ENCODE peak calls at places on chromosomes 3 and 15, in four cellular contexts. Y is dermis blood vessel endothelial cell, N is neural crest cell, Z is cardiac muscle cell. M is an unnamed sample.

GRCh38 chr3:40584625-40585189 is 59.9 kb downstream of the ZNF621 start:
- DNase-seq in N (peak), Y (peak), Z (peak), M (peak)

GRCh38 chr3:7607083-7607482 is 746.2 kb downstream of the GRM7 start:
- DNase-seq in N (no peak), Y (no peak), Z (no peak), M (no peak)

GRCh38 chr3:4562595-4562994 is 69.4 kb downstream of the ITPR1 start:
- DNase-seq in Z (no peak), Y (no peak), N (no peak), M (no peak)

GRCh38 chr15:70596354-70597055 is 166.9 kb downstream of the UACA start:
- DNase-seq in Z (peak), N (no peak), Y (peak), M (no peak)

GRCh38 chr15:74788042-74788715 is 6.3 kb downstream of the CSK start:
- DNase-seq in N (no peak), Z (no peak), Y (no peak), M (no peak)

GRCh38 chr3:150681037-150681436 is 22.7 kb downstream of the ERICH6 start:
- DNase-seq in Y (no peak), N (no peak), Z (no peak), M (no peak)

GRCh38 chr3:63824309-63824708 is 5.2 kb downstream of the C3orf49 start:
- DNase-seq in Z (peak), Y (peak), N (no peak), M (no peak)

GRCh38 chr15:75452364-75452967 is 976 bp upstream of the SIN3A start:
- DNase-seq in Y (peak), N (peak), Z (peak), M (peak)

GRCh38 chr15:96402403-96402802 is 71.9 kb downstream of the NR2F2 start:
- DNase-seq in Z (no peak), N (no peak), Y (no peak), M (no peak)

GRCh38 chr3:21718161-21718765 is 32.7 kb downstream of the ZNF385D start:
- DNase-seq in Y (peak), N (no peak), Z (peak), M (no peak)

GRCh38 chr3:173709026-173709425 is 311.5 kb downstream of the NLGN1 start:
- DNase-seq in N (no peak), Y (peak), Z (peak), M (no peak)

GRCh38 chr3:157136647-157137387 is 23.1 kb downstream of the CCNL1 start:
- DNase-seq in Y (no peak), N (no peak), Z (peak), M (no peak)

GRCh38 chr3:8186213-8186612 is 315.4 kb upstream of the LMCD1 start:
- DNase-seq in N (no peak), Y (no peak), Z (no peak), M (no peak)

GRCh38 chr3:94360982-94361381 is 298.1 kb downstream of the NSUN3 start:
- DNase-seq in N (no peak), Z (peak), Y (no peak), M (no peak)

GRCh38 chr3:4350789-4351163 is 47.6 kb downstream of the SETMAR start:
- DNase-seq in Z (peak), Y (peak), N (peak), M (peak)

GRCh38 chr15:57495037-57495436 is 96.7 kb upstream of the MYZAP start:
- DNase-seq in N (no peak), Z (peak), Y (peak), M (no peak)

GRCh38 chr3:37974121-37974927 is 16.3 kb upstream of the VILL start:
- DNase-seq in N (peak), Z (peak), Y (peak), M (peak)

GRCh38 chr15:23402544-23402943 is 44.5 kb downstream of the GOLGA6L2 start:
- DNase-seq in Z (no peak), Y (no peak), N (no peak), M (no peak)

GRCh38 chr3:87132801-87133200 is 94.3 kb upstream of the CHMP2B start:
- DNase-seq in Z (peak), N (no peak), Y (no peak), M (no peak)

GRCh38 chr3:38266810-38267209 is 1.2 kb downstream of the SLC22A13 start:
- DNase-seq in Z (no peak), Y (no peak), N (no peak), M (no peak)

GRCh38 chr15:58748040-58748786 is 1.3 kb downstream of the ADAM10 start:
- DNase-seq in N (no peak), Y (peak), Z (no peak), M (no peak)

GRCh38 chr3:112967828-112968227 is 7.1 kb downstream of the CD200R1 start:
- DNase-seq in Z (no peak), N (no peak), Y (no peak), M (no peak)

GRCh38 chr3:17985658-17986392 is 243.4 kb upstream of the TBC1D5 start:
- DNase-seq in N (no peak), Y (no peak), Z (no peak), M (no peak)